ENCODE peak calls at places on chromosome 16, in five cellular contexts. T is cardiac septum, I is GM20000, V is AG10803, E is T-helper 1 cell. O is an unnamed sample.

GRCh38 chr16:7025616-7026190 is 306.9 kb upstream of the RBFOX1 start:
- DNase-seq in T (no peak), I (peak; percentile 29), V (no peak), E (no peak), O (peak; percentile 5)

GRCh38 chr16:1610841-1611653 is 825 bp downstream of the IFT140 start:
- DNase-seq in T (no peak), I (no peak), V (no peak), E (no peak), O (peak; percentile 32)

GRCh38 chr16:55008836-55009510 is 78.3 kb downstream of the IRX5 start:
- DNase-seq in T (no peak), I (no peak), V (no peak), E (no peak), O (no peak)

GRCh38 chr16:70601576-70602575 is 44.5 kb upstream of the IL34 start:
- DNase-seq in T (no peak), I (no peak), V (no peak), E (no peak), O (no peak)

GRCh38 chr16:59865071-59865671 is 1131.1 kb upstream of the GOT2 start:
- DNase-seq in T (no peak), I (no peak), V (peak; percentile 16), E (no peak), O (no peak)

GRCh38 chr16:76650579-76650978 is 373.4 kb downstream of the CNTNAP4 start:
- DNase-seq in T (no peak), I (no peak), V (no peak), E (no peak), O (no peak)

GRCh38 chr16:56075732-56076131 is 115.6 kb upstream of the GNAO1 start:
- DNase-seq in T (no peak), I (no peak), V (no peak), E (no peak), O (no peak)

GRCh38 chr16:31082368-31083045 is 6.2 kb downstream of the PRSS53 start:
- DNase-seq in T (no peak), I (no peak), V (no peak), E (no peak), O (no peak)

GRCh38 chr16:54070944-54071343 is 215.6 kb downstream of the IRX3 start:
- DNase-seq in T (no peak), I (peak; percentile 30), V (no peak), E (no peak), O (no peak)

GRCh38 chr16:68421076-68421475 is 27.2 kb downstream of the SMPD3 start:
- DNase-seq in T (peak; percentile 62), I (no peak), V (no peak), E (no peak), O (no peak)

GRCh38 chr16:1949507-1949906 is 5.0 kb downstream of the RPL3L start:
- DNase-seq in T (no peak), I (no peak), V (no peak), E (no peak), O (no peak)

GRCh38 chr16:30142672-30143346 is 19.8 kb upstream of the MAPK3 start:
- DNase-seq in T (no peak), I (no peak), V (no peak), E (no peak), O (no peak)

GRCh38 chr16:72689851-72690250 is 358.1 kb downstream of the ZFHX3 start:
- DNase-seq in T (no peak), I (no peak), V (peak; percentile 25), E (no peak), O (no peak)

GRCh38 chr16:67238806-67239470 is 8.3 kb downstream of the FHOD1 start:
- DNase-seq in T (no peak), I (no peak), V (no peak), E (no peak), O (no peak)

GRCh38 chr16:68257251-68257905 is 6.9 kb upstream of the SLC7A6 start:
- DNase-seq in T (no peak), I (peak; percentile 80), V (peak; percentile 17), E (no peak), O (no peak)

GRCh38 chr16:49483651-49484451 is 110.2 kb downstream of the C16orf78 start:
- DNase-seq in T (peak; percentile 51), I (no peak), V (no peak), E (no peak), O (no peak)

GRCh38 chr16:16067127-16067526 is 117.7 kb downstream of the ABCC1 start:
- DNase-seq in T (no peak), I (no peak), V (peak; percentile 90), E (no peak), O (no peak)

GRCh38 chr16:19393226-19394074 is 24.2 kb upstream of the TMC5 start:
- DNase-seq in T (no peak), I (no peak), V (no peak), E (no peak), O (no peak)

GRCh38 chr16:14957576-14958322 is 17.1 kb upstream of the PDXDC1 start:
- DNase-seq in T (no peak), I (no peak), V (no peak), E (no peak), O (no peak)

GRCh38 chr16:81514041-81514559 is 69.5 kb downstream of the CMIP start:
- DNase-seq in T (no peak), I (peak; percentile 45), V (no peak), E (no peak), O (no peak)

GRCh38 chr16:11215935-11216556 is 40.0 kb downstream of the SOCS1 start:
- DNase-seq in T (no peak), I (no peak), V (no peak), E (no peak), O (no peak)

GRCh38 chr16:73298562-73298961 is 250.6 kb upstream of the ZFHX3 start:
- DNase-seq in T (no peak), I (no peak), V (peak; percentile 38), E (no peak), O (peak; percentile 22)

O was measured in adipocyte.